ENCODE peak calls at places on chromosome 7, in ten cellular contexts. K is stimulated activated naive CD8-positive, alpha-beta T cell treated with anti-CD3 and anti-CD28 coated beads, Interleukin-15, Interleukin-2, amounts not matched to agents 100 U/mL and 50 U/mL, for 24 hours; F is lower leg skin; X is nephron progenitor cell; M is Calu3; Y is COR-L47; N is globus pallidus; A is mucosa of gallbladder; T is IMR-90; R is posterior cingulate gyrus. W is an unnamed sample.

GRCh38 chr7:98217623-98218582 is 6.7 kb downstream of the BHLHA15 start:
- DNase-seq in K (no peak), F (no peak), X (no peak), M (peak), Y (no peak), N (peak), A (no peak), T (no peak), R (peak), W (no peak)

GRCh38 chr7:27901028-27901760 is 161.2 kb downstream of the TAX1BP1 start:
- DNase-seq in K (peak), F (no peak), X (no peak), M (no peak), Y (no peak), N (peak), A (no peak), T (peak), R (no peak), W (peak)

GRCh38 chr7:80386686-80387085 is 125.2 kb downstream of the GNAT3 start:
- DNase-seq in K (no peak), F (no peak), X (no peak), M (no peak), Y (no peak), N (no peak), A (no peak), T (peak), R (no peak), W (no peak)

GRCh38 chr7:129434846-129435318 is 650 bp downstream of the STRIP2 start:
- DNase-seq in K (peak), F (no peak), X (peak), M (peak), Y (peak), N (no peak), A (no peak), T (peak), R (no peak), W (no peak)

GRCh38 chr7:156496491-156497264 is 143.9 kb upstream of the RNF32 start:
- DNase-seq in K (no peak), F (no peak), X (no peak), M (no peak), Y (peak), N (no peak), A (no peak), T (no peak), R (no peak), W (no peak)

GRCh38 chr7:15600298-15600697 is 38.5 kb upstream of the AGMO start:
- DNase-seq in K (no peak), F (no peak), X (no peak), M (no peak), Y (no peak), N (no peak), A (no peak), T (no peak), R (no peak), W (no peak)

GRCh38 chr7:151815419-151815818 is 61.5 kb downstream of the PRKAG2 start:
- DNase-seq in K (no peak), F (no peak), X (no peak), M (no peak), Y (no peak), N (no peak), A (no peak), T (no peak), R (peak), W (no peak)

GRCh38 chr7:47557986-47558670 is 23.8 kb downstream of the TNS3 start:
- DNase-seq in K (no peak), F (no peak), X (no peak), M (no peak), Y (no peak), N (no peak), A (no peak), T (no peak), R (no peak), W (no peak)

GRCh38 chr7:4247106-4247876 is 434.8 kb upstream of the FOXK1 start:
- DNase-seq in K (no peak), F (peak), X (no peak), M (no peak), Y (no peak), N (no peak), A (no peak), T (no peak), R (peak), W (no peak)

GRCh38 chr7:146150153-146150552 is 33.6 kb downstream of the CNTNAP2 start:
- DNase-seq in K (no peak), F (no peak), X (no peak), M (no peak), Y (no peak), N (no peak), A (no peak), T (no peak), R (no peak), W (no peak)

GRCh38 chr7:31107106-31108090 is 55.3 kb downstream of the ADCYAP1R1 start:
- DNase-seq in K (no peak), F (peak), X (no peak), M (no peak), Y (no peak), N (no peak), A (no peak), T (no peak), R (no peak), W (no peak)

GRCh38 chr7:365593-365992 is 75.6 kb downstream of the FOXL3 start:
- DNase-seq in K (no peak), F (no peak), X (no peak), M (no peak), Y (no peak), N (no peak), A (no peak), T (no peak), R (peak), W (no peak)